ENCODE peak calls at places on chromosomes 2 and 18, in nine cellular contexts. S, P, N, B, I, G, V, M and R are unnamed samples. For H3K4me1, the result is how much of the 10 kb centered on the place peaks cover.

GRCh38 chr18:8366070-8366469 is 243.2 kb upstream of the RAB12 start:
- DNase-seq in S (no peak), P (no peak), M (no peak), B (no peak), I (no peak), V (no peak), G (no peak), N (no peak), R (peak)

GRCh38 chr2:126448611-126449010 is 207.3 kb upstream of the GYPC start:
- DNase-seq in B (no peak), N (no peak), P (no peak), I (no peak), M (no peak), V (no peak), G (no peak), S (no peak), R (no peak)

GRCh38 chr2:127664065-127664894 is 11.1 kb downstream of the LIMS2 start:
- DNase-seq in I (peak), N (no peak), V (no peak), M (peak), S (peak), G (no peak), P (peak), B (no peak), R (no peak)

GRCh38 chr2:48397846-48398245 is 132.1 kb upstream of the STON1 start:
- DNase-seq in B (no peak), V (no peak), M (no peak), G (no peak), N (no peak), I (no peak), P (peak), S (no peak), R (no peak)

GRCh38 chr2:25131567-25132295 is 36.6 kb downstream of the POMC start:
- DNase-seq in V (no peak), I (peak), B (no peak), M (peak), N (peak), S (peak), G (no peak), P (peak), R (no peak)

GRCh38 chr2:128388414-128389032 is 69.9 kb upstream of the HS6ST1 start:
- DNase-seq in V (no peak), M (peak), P (no peak), I (no peak), G (no peak), N (no peak), S (no peak), B (peak), R (no peak)

GRCh38 chr2:223789423-223789822 is 48.0 kb downstream of the AP1S3 start:
- DNase-seq in I (no peak), B (no peak), G (no peak), N (no peak), S (no peak), V (no peak), P (no peak), M (no peak), R (no peak)

GRCh38 chr2:203893386-203893785 is 25.8 kb downstream of the CTLA4 start:
- DNase-seq in G (no peak), V (no peak), M (no peak), S (no peak), N (no peak), B (peak), P (no peak), I (no peak), R (no peak)

GRCh38 chr2:222142027-222142426 is 156.8 kb downstream of the PAX3 start:
- DNase-seq in B (no peak), V (no peak), G (no peak), M (no peak), P (no peak), I (no peak), S (no peak), N (no peak), R (no peak)

GRCh38 chr2:112767693-112768380 is 3.4 kb upstream of the CKAP2L start:
- DNase-seq in I (no peak), V (no peak), P (no peak), G (no peak), N (no peak), M (no peak), S (no peak), B (no peak), R (no peak)

GRCh38 chr2:12918841-12919445 is 202.2 kb downstream of the TRIB2 start:
- DNase-seq in M (no peak), G (peak), B (peak), S (peak), N (no peak), P (no peak), V (no peak), I (peak), R (no peak)

GRCh38 chr2:71190959-71191943 is 35.7 kb downstream of the PAIP2B start:
- DNase-seq in S (no peak), P (no peak), M (no peak), G (no peak), N (no peak), I (no peak), V (peak), B (peak), R (no peak)

GRCh38 chr2:67898605-67899004 is 164.2 kb downstream of the C1D start:
- DNase-seq in I (no peak), B (peak), P (no peak), G (no peak), N (no peak), S (no peak), V (no peak), M (no peak), R (no peak)

GRCh38 chr18:79299711-79300110 is 96.0 kb upstream of the NFATC1 start:
- DNase-seq in V (no peak), M (no peak), N (no peak), P (no peak), S (no peak), I (no peak), G (no peak), B (no peak), R (no peak)

GRCh38 chr2:189127756-189128155 is 51.8 kb downstream of the COL5A2 start:
- DNase-seq in G (no peak), S (no peak), P (no peak), N (no peak), V (no peak), I (no peak), B (no peak), M (no peak), R (no peak)

GRCh38 chr2:184190725-184191124 is 407.6 kb upstream of the ZNF804A start:
- DNase-seq in B (no peak), N (no peak), M (no peak), S (no peak), P (no peak), V (no peak), G (no peak), I (no peak), R (no peak)

GRCh38 chr2:191352536-191352935 is 107.3 kb downstream of the MYO1B start:
- DNase-seq in I (no peak), P (no peak), G (no peak), V (no peak), N (no peak), M (no peak), S (no peak), B (peak), R (no peak)

GRCh38 chr2:173298536-173299097 is 56.1 kb upstream of the CDCA7 start:
- DNase-seq in I (no peak), N (no peak), M (no peak), G (no peak), V (no peak), S (no peak), P (peak), B (no peak), R (no peak)

GRCh38 chr2:126359494-126359893 is 296.5 kb upstream of the GYPC start:
- DNase-seq in S (no peak), N (no peak), B (peak), M (no peak), I (no peak), V (peak), G (no peak), P (peak), R (no peak)

GRCh38 chr2:27408601-27409320 is 630 bp downstream of the PPM1G start:
- DNase-seq in S (peak), G (no peak), P (peak), B (no peak), N (no peak), M (no peak), I (no peak), V (peak), R (no peak)

GRCh38 chr18:76259726-76260125 is 235.3 kb downstream of the ZNF516 start:
- DNase-seq in M (no peak), S (no peak), N (no peak), V (no peak), I (peak), G (no peak), P (no peak), B (no peak), R (no peak)

GRCh38 chr2:222964632-222965031 is 87.4 kb upstream of the KCNE4 start:
- DNase-seq in M (no peak), I (no peak), N (no peak), V (no peak), G (no peak), B (no peak), S (no peak), P (no peak), R (no peak)

GRCh38 chr2:219507555-219508443 is 6.5 kb upstream of the ASIC4 start:
- DNase-seq in N (no peak), V (no peak), M (no peak), I (no peak), S (no peak), P (no peak), G (no peak), B (no peak), R (no peak)

GRCh38 chr2:221571391-221572179 is 519 bp downstream of the EPHA4 start:
- DNase-seq in N (peak), M (peak), I (peak), V (no peak), P (peak), S (peak), G (no peak), B (peak), R (no peak)

GRCh38 chr2:119174216-119174992 is 15.9 kb upstream of the C1QL2 start:
- DNase-seq in V (peak), S (peak), M (peak), N (peak), B (no peak), I (no peak), P (peak), G (peak), R (no peak)

GRCh38 chr18:28814365-28814764 is 637.4 kb upstream of the CDH2 start:
- DNase-seq in I (no peak), V (no peak), P (no peak), N (no peak), S (no peak), G (no peak), M (no peak), B (no peak), R (no peak)

GRCh38 chr18:69897397-69898108 is 50.1 kb downstream of the CD226 start:
- DNase-seq in B (no peak), I (no peak), M (no peak), P (no peak), G (no peak), N (no peak), V (no peak), S (no peak), R (no peak)

GRCh38 chr2:40033781-40034180 is 254.7 kb upstream of the THUMPD2 start:
- DNase-seq in V (no peak), G (no peak), P (no peak), I (no peak), N (no peak), B (peak), S (no peak), M (no peak), R (no peak)

GRCh38 chr2:104702451-104702850 is 151.5 kb upstream of the POU3F3 start:
- DNase-seq in B (no peak), N (peak), S (no peak), M (no peak), P (peak), V (no peak), I (no peak), G (no peak), R (no peak)

GRCh38 chr2:226450141-226450540 is 349.5 kb downstream of the IRS1 start:
- DNase-seq in B (peak), M (no peak), S (no peak), G (no peak), I (no peak), N (no peak), V (no peak), P (no peak), R (no peak)

GRCh38 chr2:46844443-46844842 is 71.2 kb downstream of the MCFD2 start:
- DNase-seq in V (no peak), P (no peak), B (no peak), G (no peak), N (no peak), S (no peak), I (no peak), M (no peak), R (no peak)

GRCh38 chr2:42100696-42101585 is 53.1 kb downstream of the PKDCC start:
- DNase-seq in S (peak), G (peak), I (peak), V (no peak), B (peak), N (peak), P (peak), M (peak), R (peak)

DNA sequence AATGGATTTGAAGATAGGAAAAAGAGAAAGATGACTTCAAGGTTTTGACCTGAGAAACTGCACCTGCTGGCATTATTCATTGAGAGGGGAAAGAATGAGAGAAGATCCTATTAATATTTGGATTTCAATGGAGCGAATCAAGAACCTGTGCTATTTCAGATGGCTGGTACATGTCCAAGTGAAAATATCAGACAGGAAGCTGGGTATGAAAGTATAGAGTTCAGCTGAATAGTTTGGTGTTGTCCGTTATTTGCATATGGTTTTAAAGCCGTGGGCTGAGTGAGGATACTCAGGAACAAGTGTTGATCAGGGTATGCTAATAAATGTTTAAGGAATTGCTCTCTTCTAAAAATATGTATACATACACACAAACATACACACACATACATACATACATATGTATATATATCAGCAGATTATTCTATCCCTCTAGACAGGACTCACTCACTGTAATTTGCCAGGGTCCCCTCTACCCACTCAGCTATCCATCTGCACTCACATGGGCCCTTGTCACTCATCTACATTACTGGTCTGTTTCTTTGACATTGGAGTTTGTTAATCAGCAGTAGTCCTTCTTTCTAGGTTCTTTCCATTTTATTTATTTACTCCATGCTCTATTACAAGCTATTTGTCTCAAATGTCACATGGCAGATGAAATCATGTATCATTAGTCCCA is 33.9 kb upstream of the IKZF2 start:
- DNase-seq in S (no peak), I (no peak), V (no peak), N (no peak), P (no peak), M (no peak), B (no peak), G (no peak), R (no peak)
- H3K4me3 ChIP-seq in S (no peak), I (no peak), V (no peak), N (no peak), P (no peak), M (no peak), B (no peak), G (no peak), R (no peak)

DNA sequence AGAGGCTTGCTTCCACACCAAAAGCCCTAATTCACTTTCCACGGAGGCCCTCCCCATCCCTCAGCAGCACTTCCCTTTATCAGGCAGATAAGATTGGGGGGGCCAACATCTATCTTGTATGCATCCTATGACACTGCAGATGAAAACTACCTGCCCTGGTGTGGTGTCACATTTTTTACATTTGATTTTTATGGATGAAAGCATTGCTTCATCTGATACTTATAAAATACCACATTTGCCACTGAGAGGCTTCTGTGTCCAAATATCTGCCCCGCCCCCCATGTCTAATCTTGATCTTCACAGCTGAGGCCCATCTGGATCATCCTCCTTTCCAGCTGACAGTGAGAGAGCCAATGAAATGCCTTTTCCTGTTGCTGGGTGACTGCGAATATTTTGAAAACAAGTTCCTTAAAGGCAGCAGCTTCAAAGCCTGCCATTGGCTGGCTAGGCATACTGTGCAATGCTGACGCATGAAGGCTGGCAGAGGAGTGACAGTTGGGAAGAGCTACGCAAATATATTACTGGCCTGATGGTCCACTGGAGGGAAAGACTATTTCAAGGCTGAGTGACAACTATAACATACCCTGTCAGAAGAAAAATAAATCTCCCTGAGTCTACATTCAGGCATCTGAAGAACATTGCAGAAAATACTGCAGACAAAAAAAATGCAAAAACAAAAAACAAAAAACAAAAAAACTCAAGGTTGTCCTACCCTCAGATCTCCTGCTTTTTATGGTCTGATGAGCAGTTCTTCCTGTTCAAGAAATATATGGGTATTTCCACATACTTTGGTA is 318.7 kb downstream of the PDE11A start:
- DNase-seq in B (peak), P (peak), M (no peak), V (peak), G (peak), I (peak), S (peak), N (peak), R (no peak)
- H3K27ac ChIP-seq in B (no peak), P (no peak), M (peak), V (no peak), G (no peak), I (no peak), S (peak), N (no peak), R (peak)

GRCh38 chr2:151193576-151193975 is 68.1 kb downstream of the RBM43 start:
- DNase-seq in I (no peak), N (no peak), P (no peak), M (no peak), V (no peak), B (no peak), G (no peak), S (no peak), R (no peak)
- H3K4me1 ChIP-seq in I (under half), N (under half), P (under half), M (under half), V (under half), B (under half), G (under half), S (under half), R (under half)

DNA sequence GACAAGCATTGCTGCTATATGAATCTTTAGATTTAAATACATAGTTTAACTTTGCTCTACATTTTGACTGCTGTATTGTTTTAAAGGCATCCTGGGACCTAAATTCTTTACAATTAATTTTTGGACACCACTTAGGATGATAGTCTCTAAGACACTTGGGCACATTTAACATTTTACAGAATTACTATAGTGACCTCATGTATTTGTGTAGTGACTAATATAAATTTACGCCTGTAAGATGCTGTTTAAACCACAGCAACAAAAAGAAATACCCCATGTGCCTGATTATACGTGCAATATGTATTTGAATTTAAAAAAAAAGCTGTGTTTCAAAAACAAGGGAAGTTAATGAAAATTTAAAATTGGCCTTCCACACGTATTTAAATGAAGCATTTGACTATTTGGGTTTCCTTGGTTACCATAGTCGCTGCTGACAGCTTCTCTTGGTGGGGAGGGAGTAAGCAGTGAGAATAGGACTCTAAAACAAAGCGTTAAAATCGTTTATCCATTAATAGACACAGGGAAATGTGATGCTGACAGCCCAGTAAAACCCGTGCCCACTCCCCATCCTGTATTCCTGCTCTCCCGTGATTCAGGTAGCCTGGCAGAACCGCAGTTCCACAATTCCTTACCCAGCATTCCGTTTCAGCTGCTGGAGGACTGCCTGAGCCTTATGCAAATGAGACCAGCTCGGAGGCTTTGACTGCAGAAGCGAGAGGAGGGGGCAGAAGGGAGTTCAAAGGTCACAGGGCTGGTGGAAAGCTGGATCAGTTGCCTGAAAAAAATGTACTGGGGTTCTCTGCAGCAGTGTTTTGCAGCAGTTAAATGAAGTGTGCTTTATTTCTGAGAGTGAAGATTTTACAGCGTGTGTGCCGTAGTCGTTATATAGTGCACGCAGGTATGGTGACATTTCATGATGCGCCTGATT is 104.3 kb downstream of the CSRNP3 start:
- DNase-seq in M (no peak), V (peak), G (peak), P (peak), S (peak), B (no peak), N (peak), I (peak), R (no peak)
- H3K4me3 ChIP-seq in M (no peak), V (peak), G (peak), P (peak), S (peak), B (no peak), N (peak), I (peak), R (peak)

DNA sequence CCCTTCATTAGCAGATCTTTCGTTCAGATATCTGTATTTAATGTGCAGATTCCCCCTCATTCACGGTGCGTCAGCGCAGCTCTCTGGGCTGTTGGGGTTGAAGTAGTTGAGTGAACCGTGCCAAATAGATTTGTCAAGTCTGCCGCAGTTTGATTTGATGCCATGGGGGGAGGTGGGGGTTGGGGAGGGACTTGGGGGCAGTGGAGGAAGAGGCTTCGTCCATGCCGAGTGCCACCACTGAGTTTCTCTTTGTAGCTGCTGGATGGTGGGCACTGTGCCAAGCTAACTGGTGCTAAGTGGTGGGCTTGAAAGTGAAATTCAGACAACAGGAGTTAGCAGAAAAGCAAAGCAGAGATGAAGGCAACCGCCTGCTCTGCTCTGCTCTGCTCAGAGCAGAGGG is 47.9 kb downstream of the NRP2 start:
- DNase-seq in B (no peak), P (no peak), M (no peak), G (no peak), S (no peak), V (no peak), N (no peak), I (no peak), R (no peak)
- H3K27ac ChIP-seq in B (peak), P (no peak), M (no peak), G (peak), S (peak), V (no peak), N (no peak), I (no peak), R (peak)

GRCh38 chr18:3935316-3935715 is 485.3 kb downstream of the TGIF1 start:
- DNase-seq in N (no peak), V (peak), S (no peak), G (no peak), B (peak), M (no peak), P (no peak), I (no peak), R (no peak)
- H3K4me1 ChIP-seq in N (under half), V (under half), S (under half), G (under half), B (under half), M (under half), P (under half), I (under half), R (under half)